ENCODE peak calls at places on chromosomes 1 and 21, in six cellular contexts. One of them, this sample, is unnamed.

GRCh38 chr1:200925821-200926220 is 31.1 kb downstream of the INAVA start:
- DNase-seq in H1: no peak
- DNase-seq in SK-N-SH: no peak
- DNase-seq in GM12878: no peak
- DNase-seq in K562: no peak
- DNase-seq in HepG2: no peak
- DNase-seq in this sample: no peak

GRCh38 chr21:38649120-38649519 is 150.8 kb upstream of the ERG start:
- DNase-seq in H1: no peak
- DNase-seq in SK-N-SH: no peak
- DNase-seq in GM12878: no peak
- DNase-seq in K562: no peak
- DNase-seq in HepG2: no peak
- DNase-seq in this sample: no peak

GRCh38 chr21:42097860-42098259 is 26.7 kb downstream of the UMODL1 start:
- DNase-seq in H1: no peak
- DNase-seq in SK-N-SH: no peak
- DNase-seq in GM12878: no peak
- DNase-seq in K562: no peak
- DNase-seq in HepG2: peak; percentile 55
- DNase-seq in this sample: no peak

GRCh38 chr1:56287736-56288135 is 291.6 kb downstream of the PLPP3 start:
- DNase-seq in H1: no peak
- DNase-seq in SK-N-SH: no peak
- DNase-seq in GM12878: no peak
- DNase-seq in K562: no peak
- DNase-seq in HepG2: no peak
- DNase-seq in this sample: no peak

GRCh38 chr21:25862596-25862995 is 127.8 kb downstream of the GABPA start:
- DNase-seq in H1: no peak
- DNase-seq in SK-N-SH: no peak
- DNase-seq in GM12878: no peak
- DNase-seq in K562: peak; percentile 43
- DNase-seq in HepG2: peak; percentile 12
- DNase-seq in this sample: peak; percentile 42

GRCh38 chr1:112444269-112444668 is 48.3 kb downstream of the CTTNBP2NL start:
- DNase-seq in H1: no peak
- DNase-seq in SK-N-SH: no peak
- DNase-seq in GM12878: no peak
- DNase-seq in K562: no peak
- DNase-seq in HepG2: no peak
- DNase-seq in this sample: no peak

GRCh38 chr21:46646541-46647154 is 11.2 kb downstream of the PRMT2 start:
- DNase-seq in H1: no peak
- DNase-seq in SK-N-SH: no peak
- DNase-seq in GM12878: no peak
- DNase-seq in K562: no peak
- DNase-seq in HepG2: no peak
- DNase-seq in this sample: no peak

GRCh38 chr1:42998381-42998780 is 39.7 kb upstream of the SLC2A1 start:
- DNase-seq in H1: no peak
- DNase-seq in SK-N-SH: no peak
- DNase-seq in GM12878: no peak
- DNase-seq in K562: no peak
- DNase-seq in HepG2: no peak
- DNase-seq in this sample: no peak

GRCh38 chr1:3319874-3320245 is 134.6 kb upstream of the ARHGEF16 start:
- DNase-seq in H1: peak; percentile 34
- DNase-seq in SK-N-SH: peak; percentile 72
- DNase-seq in GM12878: no peak
- DNase-seq in K562: peak; percentile 85
- DNase-seq in HepG2: peak; percentile 89
- DNase-seq in this sample: peak; percentile 58

GRCh38 chr1:228459091-228459993 is 27.8 kb upstream of the RNF187 start:
- DNase-seq in H1: no peak
- DNase-seq in SK-N-SH: peak; percentile 82
- DNase-seq in GM12878: no peak
- DNase-seq in K562: peak; percentile 72
- DNase-seq in HepG2: peak; percentile 18
- DNase-seq in this sample: no peak

GRCh38 chr1:192691041-192691440 is 55.1 kb downstream of the RGS13 start:
- DNase-seq in H1: no peak
- DNase-seq in SK-N-SH: no peak
- DNase-seq in GM12878: no peak
- DNase-seq in K562: no peak
- DNase-seq in HepG2: no peak
- DNase-seq in this sample: no peak

GRCh38 chr1:63698001-63698838 is 75.6 kb upstream of the ROR1 start:
- DNase-seq in H1: no peak
- DNase-seq in SK-N-SH: no peak
- DNase-seq in GM12878: no peak
- DNase-seq in K562: no peak
- DNase-seq in HepG2: no peak
- DNase-seq in this sample: no peak

GRCh38 chr1:36743286-36744005 is 260.7 kb upstream of the CSF3R start:
- DNase-seq in H1: no peak
- DNase-seq in SK-N-SH: no peak
- DNase-seq in GM12878: no peak
- DNase-seq in K562: no peak
- DNase-seq in HepG2: no peak
- DNase-seq in this sample: no peak

GRCh38 chr1:32972814-32973428 is 8.3 kb upstream of the RNF19B start:
- DNase-seq in H1: no peak
- DNase-seq in SK-N-SH: peak; percentile 91
- DNase-seq in GM12878: no peak
- DNase-seq in K562: no peak
- DNase-seq in HepG2: no peak
- DNase-seq in this sample: no peak

GRCh38 chr1:54297596-54298283 is 97.8 kb downstream of the MRPL37 start:
- DNase-seq in H1: no peak
- DNase-seq in SK-N-SH: peak; percentile 80
- DNase-seq in GM12878: no peak
- DNase-seq in K562: no peak
- DNase-seq in HepG2: no peak
- DNase-seq in this sample: no peak

GRCh38 chr21:35268817-35269216 is 219.7 kb upstream of the RUNX1 start:
- DNase-seq in H1: no peak
- DNase-seq in SK-N-SH: no peak
- DNase-seq in GM12878: no peak
- DNase-seq in K562: no peak
- DNase-seq in HepG2: no peak
- DNase-seq in this sample: no peak

GRCh38 chr1:241715435-241715834 is 63.4 kb downstream of the WDR64 start:
- DNase-seq in H1: no peak
- DNase-seq in SK-N-SH: no peak
- DNase-seq in GM12878: no peak
- DNase-seq in K562: no peak
- DNase-seq in HepG2: no peak
- DNase-seq in this sample: no peak

GRCh38 chr1:160124709-160125478 is 9.3 kb downstream of the ATP1A2 start:
- DNase-seq in H1: no peak
- DNase-seq in SK-N-SH: no peak
- DNase-seq in GM12878: no peak
- DNase-seq in K562: no peak
- DNase-seq in HepG2: peak; percentile 88
- DNase-seq in this sample: no peak

GRCh38 chr1:116666747-116667576 is 571 bp downstream of the IGSF3 start:
- DNase-seq in H1: no peak
- DNase-seq in SK-N-SH: peak; percentile 48
- DNase-seq in GM12878: no peak
- DNase-seq in K562: no peak
- DNase-seq in HepG2: no peak
- DNase-seq in this sample: no peak

GRCh38 chr21:15060776-15061175 is 4.0 kb downstream of the NRIP1 start:
- DNase-seq in H1: no peak
- DNase-seq in SK-N-SH: no peak
- DNase-seq in GM12878: no peak
- DNase-seq in K562: no peak
- DNase-seq in HepG2: no peak
- DNase-seq in this sample: no peak

GRCh38 chr1:18949689-18950414 is 6.6 kb downstream of the IFFO2 start:
- DNase-seq in H1: no peak
- DNase-seq in SK-N-SH: no peak
- DNase-seq in GM12878: no peak
- DNase-seq in K562: no peak
- DNase-seq in HepG2: peak; percentile 48
- DNase-seq in this sample: no peak

GRCh38 chr1:203818399-203818798 is 23.0 kb downstream of the ZBED6 start:
- DNase-seq in H1: no peak
- DNase-seq in SK-N-SH: no peak
- DNase-seq in GM12878: no peak
- DNase-seq in K562: no peak
- DNase-seq in HepG2: no peak
- DNase-seq in this sample: no peak

GRCh38 chr1:203828424-203828823 is 33.0 kb upstream of the SNRPE start:
- DNase-seq in H1: no peak
- DNase-seq in SK-N-SH: no peak
- DNase-seq in GM12878: no peak
- DNase-seq in K562: no peak
- DNase-seq in HepG2: no peak
- DNase-seq in this sample: no peak

GRCh38 chr1:203826175-203826574 is 30.8 kb downstream of the ZBED6 start:
- DNase-seq in H1: no peak
- DNase-seq in SK-N-SH: no peak
- DNase-seq in GM12878: no peak
- DNase-seq in K562: no peak
- DNase-seq in HepG2: no peak
- DNase-seq in this sample: no peak

GRCh38 chr1:203828002-203828401 is 32.6 kb downstream of the ZBED6 start:
- DNase-seq in H1: no peak
- DNase-seq in SK-N-SH: no peak
- DNase-seq in GM12878: no peak
- DNase-seq in K562: no peak
- DNase-seq in HepG2: no peak
- DNase-seq in this sample: no peak

DNA sequence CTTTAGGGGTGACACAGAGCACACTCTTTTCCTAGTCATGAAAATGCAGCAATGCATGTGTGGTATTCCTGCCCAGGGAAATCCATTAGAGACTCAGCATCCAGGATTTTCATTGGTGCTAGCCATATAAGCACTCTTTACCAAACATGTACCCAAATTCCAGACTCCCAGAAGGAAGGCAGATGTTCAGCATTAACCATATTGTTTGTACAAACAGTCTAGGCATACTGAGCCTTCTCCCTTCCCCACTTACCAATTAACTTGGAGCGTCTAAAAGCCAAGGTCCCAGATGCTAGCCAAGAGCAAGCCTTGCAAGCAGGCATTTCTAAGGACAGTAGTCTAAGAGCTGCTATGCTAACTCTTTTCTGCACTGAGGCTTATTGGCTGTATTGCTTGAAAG is 27.9 kb downstream of the ZBED6 start:
- DNase-seq in H1: no peak
- DNase-seq in SK-N-SH: no peak
- DNase-seq in GM12878: no peak
- DNase-seq in K562: no peak
- DNase-seq in HepG2: no peak
- DNase-seq in this sample: no peak
- TF ChIP-seq GABPA in H1: no peak
- TF ChIP-seq GABPA in SK-N-SH: no peak
- TF ChIP-seq GABPA in GM12878: no peak
- TF ChIP-seq GABPA in K562: no peak
- TF ChIP-seq GABPA in HepG2: no peak
- TF ChIP-seq GABPA in this sample: no peak

DNA sequence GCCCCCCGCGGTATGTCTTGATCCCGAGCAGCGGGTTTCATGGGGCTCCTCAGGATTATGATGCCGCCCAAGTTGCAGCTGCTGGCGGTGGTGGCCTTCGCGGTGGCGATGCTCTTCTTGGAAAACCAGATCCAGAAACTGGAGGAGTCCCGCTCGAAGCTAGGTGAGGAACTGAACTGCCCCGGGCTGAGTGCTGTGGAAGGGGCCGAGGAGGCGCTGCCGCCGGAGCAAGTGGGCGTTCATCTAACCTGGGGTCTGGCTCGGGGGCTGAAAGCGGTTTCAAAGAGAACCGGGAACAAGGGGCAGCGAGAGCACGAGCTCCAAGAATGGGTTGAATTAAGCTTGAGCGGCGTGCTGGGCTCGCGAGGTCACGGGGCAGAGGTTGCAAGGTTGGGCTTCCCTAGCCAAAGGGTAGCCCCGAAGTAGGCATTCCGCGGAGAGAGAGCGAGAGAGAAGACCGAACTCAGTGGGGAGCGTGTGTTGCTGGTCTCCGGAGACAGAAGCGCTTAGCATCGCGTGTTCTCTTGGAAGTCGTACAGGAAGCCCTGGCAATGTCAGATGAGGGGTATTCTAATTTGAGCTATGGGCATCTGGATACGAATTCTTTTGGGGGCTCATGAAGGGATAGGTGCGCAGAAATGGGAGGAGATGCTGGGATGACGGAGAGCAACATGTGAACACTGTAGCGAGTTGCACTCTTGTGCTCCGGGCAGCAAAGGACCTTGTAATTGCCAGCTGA is 732 bp downstream of the HS2ST1 start:
- DNase-seq in H1: no peak
- DNase-seq in SK-N-SH: peak; percentile 45
- DNase-seq in GM12878: peak; percentile 24
- DNase-seq in K562: no peak
- DNase-seq in HepG2: peak; percentile 53
- DNase-seq in this sample: peak; percentile 58
- TF ChIP-seq CTCF in H1: no peak
- TF ChIP-seq CTCF in SK-N-SH: no peak
- TF ChIP-seq CTCF in GM12878: no peak
- TF ChIP-seq CTCF in K562: peak; percentile 1
- TF ChIP-seq CTCF in HepG2: no peak
- TF ChIP-seq CTCF in this sample: no peak

DNA sequence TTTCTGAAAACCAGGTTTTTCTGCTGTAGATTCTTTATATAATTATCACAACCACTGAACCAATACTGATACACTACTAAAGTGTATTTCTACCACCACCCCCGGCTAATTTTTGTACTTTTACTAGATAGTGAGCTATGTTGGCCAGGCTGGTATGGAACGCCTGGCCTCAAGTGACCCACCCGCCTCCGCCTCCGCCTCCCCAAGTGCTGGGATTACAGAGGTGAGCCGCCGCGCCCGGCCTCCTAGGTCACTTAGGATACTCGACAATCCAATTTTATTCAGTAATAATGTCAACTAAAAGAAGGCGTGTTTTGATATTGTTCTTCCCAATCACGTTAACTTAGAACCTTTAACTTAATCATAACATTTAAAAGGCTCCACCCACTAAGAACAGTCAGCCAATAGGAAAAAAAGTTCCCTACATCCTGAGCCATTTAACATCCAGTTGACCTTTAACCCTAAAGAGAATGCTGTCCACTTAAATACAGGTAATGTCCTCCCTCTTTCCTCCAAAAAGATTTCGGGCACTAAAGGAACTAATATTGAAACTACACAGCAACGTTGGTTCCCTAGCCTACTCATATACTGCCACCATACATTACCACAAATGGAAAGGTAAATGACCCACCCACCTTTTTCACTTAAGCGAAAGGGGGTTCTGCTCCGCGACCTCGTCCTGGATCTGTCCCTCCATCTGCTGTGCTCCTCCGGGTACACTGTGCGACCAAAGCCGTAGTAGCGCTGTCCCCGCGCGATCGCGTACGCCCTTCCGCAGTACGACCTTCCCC is 1.2 kb downstream of the RSRP1 start:
- DNase-seq in H1: no peak
- DNase-seq in SK-N-SH: peak; percentile 55
- DNase-seq in GM12878: no peak
- DNase-seq in K562: peak; percentile 45
- DNase-seq in HepG2: peak; percentile 41
- DNase-seq in this sample: peak; percentile 33
- TF ChIP-seq GABPA in H1: no peak
- TF ChIP-seq GABPA in SK-N-SH: no peak
- TF ChIP-seq GABPA in GM12878: no peak
- TF ChIP-seq GABPA in K562: no peak
- TF ChIP-seq GABPA in HepG2: no peak
- TF ChIP-seq GABPA in this sample: no peak

GRCh38 chr21:44489962-44490361 is 34.7 kb downstream of the LRRC3 start:
- DNase-seq in H1: no peak
- DNase-seq in SK-N-SH: no peak
- DNase-seq in GM12878: no peak
- DNase-seq in K562: peak; percentile 35
- DNase-seq in HepG2: no peak
- DNase-seq in this sample: no peak
- TF ChIP-seq CTCF in H1: peak; percentile 39
- TF ChIP-seq CTCF in SK-N-SH: no peak
- TF ChIP-seq CTCF in GM12878: no peak
- TF ChIP-seq CTCF in K562: peak; percentile 45
- TF ChIP-seq CTCF in HepG2: peak; percentile 29
- TF ChIP-seq CTCF in this sample: no peak